ENCODE peak calls at places on chromosomes 7 and 10, in five cellular contexts. J is SK-N-SH, M is prostate gland, D is suprapubic skin, T is HCT116. S is an unnamed sample.
A peak's percentile ranks its signal among the peaks of the same experiment; 100 is the strongest.

GRCh38 chr10:70974351-70974901 is 86.1 kb upstream of the PCBD1 start:
- DNase-seq in J (peak; percentile 30), M (no peak), D (no peak), T (no peak), S (peak; percentile 14)

GRCh38 chr10:6694447-6695155 is 114.5 kb upstream of the PRKCQ start:
- DNase-seq in J (no peak), M (no peak), D (no peak), T (no peak), S (no peak)

GRCh38 chr7:28808786-28809533 is 149.2 kb downstream of the TRIL start:
- DNase-seq in J (peak; percentile 31), M (no peak), D (no peak), T (no peak), S (peak; percentile 81)

GRCh38 chr10:87092861-87093460 is 1.7 kb downstream of the GLUD1 start:
- DNase-seq in J (no peak), M (peak; percentile 27), D (no peak), T (no peak), S (no peak)

GRCh38 chr10:33237736-33238624 is 96.5 kb downstream of the NRP1 start:
- DNase-seq in J (no peak), M (no peak), D (no peak), T (peak; percentile 76), S (no peak)

GRCh38 chr7:30548762-30549344 is 44.2 kb upstream of the GGCT start:
- DNase-seq in J (peak; percentile 77), M (peak; percentile 74), D (no peak), T (peak; percentile 52), S (no peak)

GRCh38 chr10:112456533-112456932 is 9.5 kb downstream of the VTI1A start:
- DNase-seq in J (no peak), M (no peak), D (no peak), T (no peak), S (no peak)

GRCh38 chr7:108596560-108596959 is 26.9 kb downstream of the DNAJB9 start:
- DNase-seq in J (no peak), M (no peak), D (no peak), T (no peak), S (no peak)

GRCh38 chr10:77602231-77602912 is 35.2 kb downstream of the KCNMA1 start:
- DNase-seq in J (no peak), M (no peak), D (no peak), T (no peak), S (no peak)

GRCh38 chr10:24483701-24484100 is 240.0 kb downstream of the ARHGAP21 start:
- DNase-seq in J (no peak), M (peak; percentile 88), D (peak; percentile 73), T (peak; percentile 74), S (no peak)

GRCh38 chr7:2586326-2587020 is 27.7 kb downstream of the IQCE start:
- DNase-seq in J (no peak), M (no peak), D (no peak), T (no peak), S (no peak)
- H3K9me3 ChIP-seq in J (no peaks in the 10 kb centered on the region), M (no peaks in the 10 kb centered on the region), D (no peaks in the 10 kb centered on the region), T (no peaks in the 10 kb centered on the region), S (no peaks in the 10 kb centered on the region)

GRCh38 chr10:97643586-97643985 is 3.1 kb downstream of the PI4K2A start:
- DNase-seq in J (no peak), M (no peak), D (no peak), T (no peak), S (no peak)

GRCh38 chr10:97647556-97647955 is 7.1 kb downstream of the PI4K2A start:
- DNase-seq in J (no peak), M (no peak), D (no peak), T (no peak), S (no peak)

GRCh38 chr10:97651773-97652172 is 11.3 kb downstream of the PI4K2A start:
- DNase-seq in J (no peak), M (no peak), D (no peak), T (peak; percentile 83), S (no peak)

GRCh38 chr10:97644961-97645360 is 4.5 kb downstream of the PI4K2A start:
- DNase-seq in J (no peak), M (no peak), D (no peak), T (no peak), S (no peak)

DNA sequence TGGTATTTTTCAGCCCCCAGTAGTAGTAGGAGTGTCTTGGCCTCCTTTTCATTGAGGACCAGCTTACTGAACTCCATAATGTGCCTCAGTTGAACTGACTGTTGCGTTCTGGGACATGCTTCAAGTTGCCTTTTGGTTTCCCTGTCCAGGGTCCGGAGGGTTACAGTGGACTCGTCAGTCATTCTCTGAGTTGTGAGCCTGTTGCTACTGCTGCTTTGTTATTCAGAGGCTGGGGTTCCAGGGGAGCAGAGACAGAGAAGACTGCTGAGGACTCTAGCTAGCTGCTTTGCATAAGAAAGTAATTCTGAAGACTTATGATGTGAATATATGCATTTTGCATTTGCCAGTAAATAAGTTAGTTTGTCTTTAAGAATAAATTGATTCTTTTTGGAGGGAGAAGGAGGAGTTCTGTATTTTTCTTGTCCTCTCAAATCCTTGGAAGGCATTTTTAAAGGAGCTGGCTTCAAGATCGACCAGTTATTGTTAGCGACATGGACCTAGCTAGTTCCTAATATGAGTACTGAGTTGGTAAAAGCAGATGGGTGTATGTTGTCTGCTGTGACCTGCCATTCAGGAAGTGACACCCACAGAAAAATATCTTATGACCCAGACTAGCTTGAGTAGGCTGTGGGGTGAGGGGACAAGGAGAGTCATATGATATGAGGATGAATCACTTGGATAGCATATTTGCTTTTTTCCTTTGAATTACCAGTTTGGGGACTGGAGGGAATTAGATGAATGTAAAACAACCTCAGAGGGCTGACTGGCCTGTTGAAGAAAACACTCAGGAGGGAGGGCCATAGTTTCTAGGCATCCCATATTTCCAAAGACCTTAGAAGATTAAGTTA is 8.3 kb downstream of the PI4K2A start:
- DNase-seq in J (no peak), M (no peak), D (no peak), T (peak; percentile 69), S (no peak)
- TF ChIP-seq POLR2AphosphoS5 in J (peak; percentile 58), M (no peak), D (no peak), T (peak; percentile 61), S (no peak)

GRCh38 chr10:130251766-130252165 is 115.6 kb downstream of the GLRX3 start:
- DNase-seq in J (no peak), M (no peak), D (no peak), T (no peak), S (no peak)
- TF ChIP-seq CTCF in J (no peak), M (no peak), D (no peak), T (no peak), S (no peak)

DNA sequence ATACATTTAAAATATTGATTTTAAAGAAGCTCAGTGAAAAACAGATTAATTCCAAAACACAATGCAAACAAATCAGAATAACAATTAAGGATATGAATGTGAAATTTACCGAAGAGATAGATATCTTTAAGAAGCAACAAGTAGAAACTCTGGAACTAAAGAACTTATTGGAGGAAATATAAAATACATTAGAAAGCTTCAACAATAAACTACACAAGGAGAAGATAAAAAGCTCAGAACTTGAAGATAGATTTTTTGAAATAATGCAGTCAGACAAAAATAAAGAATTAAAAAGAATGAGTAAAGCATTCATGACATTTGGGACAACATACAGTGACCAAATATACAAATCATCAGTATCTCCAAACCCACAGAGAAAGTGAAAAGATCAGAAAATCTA is 43.2 kb downstream of the HIBADH start:
- DNase-seq in J (no peak), M (no peak), D (no peak), T (no peak), S (no peak)
- H3K9me3 ChIP-seq in J (peaks cover 23% of the 10 kb centered on the region), M (no peaks in the 10 kb centered on the region), D (peaks cover 22% of the 10 kb centered on the region), T (peaks cover 5% of the 10 kb centered on the region), S (peaks cover 61% of the 10 kb centered on the region)

GRCh38 chr10:102146971-102147428 is 5.2 kb upstream of the NOLC1 start:
- DNase-seq in J (no peak), M (no peak), D (no peak), T (no peak), S (no peak)
- TF ChIP-seq POLR2AphosphoS5 in J (no peak), M (no peak), D (no peak), T (no peak), S (peak; percentile 22)

GRCh38 chr10:43263551-43264323 is 3.1 kb downstream of the RASGEF1A start:
- DNase-seq in J (peak; percentile 75), M (no peak), D (peak; percentile 55), T (no peak), S (no peak)

GRCh38 chr10:43264324-43264986 is 2.4 kb downstream of the RASGEF1A start:
- DNase-seq in J (peak; percentile 48), M (no peak), D (no peak), T (no peak), S (no peak)

GRCh38 chr10:43264987-43265798 is 1.7 kb downstream of the RASGEF1A start:
- DNase-seq in J (peak; percentile 31), M (no peak), D (no peak), T (no peak), S (no peak)

GRCh38 chr10:43267811-43268210 is 946 bp upstream of the RASGEF1A start:
- DNase-seq in J (no peak), M (no peak), D (no peak), T (no peak), S (no peak)

DNA sequence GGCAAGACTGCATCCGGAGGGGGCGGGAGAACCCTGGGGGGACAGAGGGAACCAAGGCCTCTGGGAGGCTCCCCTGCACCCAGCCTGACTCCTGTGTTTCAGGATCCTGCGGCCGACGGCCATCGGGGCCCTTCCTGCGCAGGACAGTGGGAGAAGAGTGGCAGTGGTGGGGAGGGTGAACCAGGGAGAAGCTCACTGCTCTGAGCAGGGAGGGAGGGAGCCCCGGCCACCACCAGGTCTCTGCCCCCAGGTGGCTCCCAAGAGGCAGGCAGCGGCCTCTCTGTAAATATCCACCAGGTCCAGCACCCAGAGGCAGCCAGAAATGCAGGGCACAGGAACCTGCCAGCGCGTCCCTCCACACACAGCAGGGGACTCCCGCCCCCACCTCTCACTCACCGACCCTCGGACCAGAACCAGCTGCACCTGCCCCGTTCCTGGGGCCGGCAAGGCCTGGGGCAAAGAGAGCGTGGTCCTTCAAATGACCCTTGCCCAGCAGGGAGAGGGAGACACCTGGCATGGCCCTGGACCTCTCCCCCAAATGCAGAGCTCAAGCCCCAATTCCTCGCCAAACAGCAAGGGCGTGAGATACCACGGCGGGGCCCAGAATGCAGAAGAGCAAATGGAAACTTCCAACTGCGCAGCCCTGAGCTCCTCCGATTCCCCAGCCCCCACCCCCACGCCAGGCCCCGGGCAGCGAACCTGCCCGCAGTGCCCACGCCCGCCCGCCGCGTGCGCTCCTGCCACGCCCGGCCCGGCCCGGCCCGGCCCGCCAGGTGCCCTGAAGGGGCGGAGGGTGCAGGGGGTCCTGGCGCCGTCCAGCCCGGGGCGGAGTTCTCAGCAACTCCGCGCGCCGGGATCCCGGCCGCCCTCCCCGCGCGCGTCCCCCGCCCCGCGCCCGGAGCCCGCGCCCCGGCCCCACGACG is 805 bp downstream of the RASGEF1A start:
- DNase-seq in J (peak; percentile 83), M (peak; percentile 23), D (peak; percentile 54), T (no peak), S (peak; percentile 77)
- TF ChIP-seq CTCF in J (no peak), M (no peak), D (no peak), T (peak; percentile 49), S (no peak)

GRCh38 chr7:158353606-158354570 is 233.7 kb downstream of the PTPRN2 start:
- DNase-seq in J (peak; percentile 82), M (no peak), D (peak; percentile 25), T (peak; percentile 22), S (peak; percentile 28)
- H3K9me3 ChIP-seq in J (peaks cover 3% of the 10 kb centered on the region), M (no peaks in the 10 kb centered on the region), D (peaks cover 12% of the 10 kb centered on the region), T (no peaks in the 10 kb centered on the region), S (peaks cover 21% of the 10 kb centered on the region)

S was measured in spleen.